ENCODE peak calls at places on chromosome 10, in seven cellular contexts. D, Y, V, R, I, T and G are unnamed samples.

GRCh38 chr10:113562693-113563092 is 9.8 kb downstream of the HABP2 start:
- DNase-seq in D (no peak), Y (no peak), V (no peak), R (no peak), I (no peak), T (no peak), G (no peak)

GRCh38 chr10:114024876-114025609 is 18.6 kb upstream of the ADRB1 start:
- DNase-seq in D (peak; percentile 64), Y (no peak), V (no peak), R (no peak), I (no peak), T (no peak), G (peak; percentile 47)

GRCh38 chr10:86017841-86018734 is 348.5 kb downstream of the GRID1 start:
- DNase-seq in D (no peak), Y (peak; percentile 43), V (peak; percentile 90), R (no peak), I (no peak), T (no peak), G (no peak)

GRCh38 chr10:52106895-52107294 is 207.2 kb upstream of the DKK1 start:
- DNase-seq in D (no peak), Y (no peak), V (no peak), R (no peak), I (no peak), T (no peak), G (no peak)

GRCh38 chr10:122236690-122237306 is 34.3 kb upstream of the BTBD16 start:
- DNase-seq in D (no peak), Y (no peak), V (no peak), R (no peak), I (no peak), T (no peak), G (no peak)

GRCh38 chr10:13449296-13449695 is 79.5 kb downstream of the BEND7 start:
- DNase-seq in D (no peak), Y (no peak), V (no peak), R (no peak), I (no peak), T (no peak), G (no peak)

GRCh38 chr10:22265839-22266537 is 48.2 kb upstream of the EBLN1 start:
- DNase-seq in D (no peak), Y (no peak), V (no peak), R (no peak), I (no peak), T (no peak), G (no peak)

GRCh38 chr10:34124522-34125035 is 690.5 kb downstream of the PARD3 start:
- DNase-seq in D (no peak), Y (no peak), V (no peak), R (no peak), I (no peak), T (peak; percentile 72), G (no peak)

GRCh38 chr10:43692051-43692825 is 43.6 kb upstream of the ZNF32 start:
- DNase-seq in D (no peak), Y (no peak), V (no peak), R (no peak), I (no peak), T (no peak), G (no peak)

GRCh38 chr10:69864321-69864720 is 62.6 kb downstream of the COL13A1 start:
- DNase-seq in D (no peak), Y (no peak), V (no peak), R (no peak), I (no peak), T (peak; percentile 57), G (no peak)

GRCh38 chr10:68871105-68871711 is 29.9 kb upstream of the DDX50 start:
- DNase-seq in D (no peak), Y (no peak), V (no peak), R (no peak), I (peak; percentile 56), T (no peak), G (no peak)

GRCh38 chr10:98267894-98268693 is at the start of gene LOXL4:
- DNase-seq in D (no peak), Y (no peak), V (peak; percentile 25), R (no peak), I (peak; percentile 23), T (no peak), G (no peak)

GRCh38 chr10:16458196-16458977 is 21.6 kb downstream of the PTER start:
- DNase-seq in D (no peak), Y (no peak), V (no peak), R (no peak), I (no peak), T (no peak), G (no peak)

GRCh38 chr10:34024708-34025425 is 690.4 kb upstream of the NRP1 start:
- DNase-seq in D (no peak), Y (no peak), V (no peak), R (no peak), I (no peak), T (no peak), G (no peak)

GRCh38 chr10:128420623-128421022 is 294.4 kb upstream of the MKI67 start:
- DNase-seq in D (no peak), Y (no peak), V (no peak), R (no peak), I (no peak), T (no peak), G (no peak)

GRCh38 chr10:25061711-25062455 is 45.5 kb downstream of the THNSL1 start:
- DNase-seq in D (no peak), Y (no peak), V (no peak), R (no peak), I (no peak), T (no peak), G (no peak)

GRCh38 chr10:110312206-110312605 is 7.5 kb upstream of the SMNDC1 start:
- DNase-seq in D (no peak), Y (no peak), V (no peak), R (no peak), I (no peak), T (no peak), G (no peak)

GRCh38 chr10:88110355-88110754 is 246.9 kb downstream of the PTEN start:
- DNase-seq in D (no peak), Y (no peak), V (no peak), R (no peak), I (no peak), T (peak; percentile 62), G (no peak)

GRCh38 chr10:90723416-90724068 is 134.3 kb downstream of the HTR7 start:
- DNase-seq in D (no peak), Y (no peak), V (no peak), R (no peak), I (no peak), T (no peak), G (no peak)

GRCh38 chr10:116596062-116596461 is 5.3 kb downstream of the PNLIPRP1 start:
- DNase-seq in D (no peak), Y (no peak), V (no peak), R (no peak), I (no peak), T (no peak), G (no peak)

GRCh38 chr10:89367529-89367928 is 10.3 kb upstream of the IFIT1B start:
- DNase-seq in D (peak; percentile 36), Y (no peak), V (no peak), R (no peak), I (no peak), T (no peak), G (peak; percentile 45)

GRCh38 chr10:77505431-77506334 is 131.9 kb downstream of the KCNMA1 start:
- DNase-seq in D (no peak), Y (no peak), V (no peak), R (no peak), I (no peak), T (peak; percentile 70), G (no peak)

GRCh38 chr10:114337510-114338462 is 66.5 kb downstream of the AFAP1L2 start:
- DNase-seq in D (no peak), Y (no peak), V (no peak), R (no peak), I (no peak), T (no peak), G (no peak)

GRCh38 chr10:38032881-38033280 is 22.4 kb downstream of the ZNF33A start:
- DNase-seq in D (no peak), Y (peak; percentile 29), V (no peak), R (no peak), I (no peak), T (no peak), G (no peak)

GRCh38 chr10:15605740-15606369 is 113.9 kb downstream of the ITGA8 start:
- DNase-seq in D (no peak), Y (no peak), V (no peak), R (no peak), I (no peak), T (no peak), G (no peak)

GRCh38 chr10:131148270-131148669 is 163.3 kb downstream of the TCERG1L start:
- DNase-seq in D (no peak), Y (no peak), V (no peak), R (no peak), I (no peak), T (no peak), G (no peak)

GRCh38 chr10:74766501-74766900 is 59.9 kb upstream of the KAT6B start:
- DNase-seq in D (no peak), Y (no peak), V (no peak), R (no peak), I (no peak), T (peak; percentile 52), G (no peak)

GRCh38 chr10:17003151-17003550 is 126.5 kb downstream of the CUBN start:
- DNase-seq in D (peak; percentile 93), Y (no peak), V (no peak), R (no peak), I (no peak), T (peak; percentile 24), G (no peak)

GRCh38 chr10:79153753-79154152 is 85.0 kb downstream of the ZMIZ1 start:
- DNase-seq in D (no peak), Y (peak; percentile 87), V (peak; percentile 35), R (peak; percentile 56), I (no peak), T (no peak), G (no peak)

GRCh38 chr10:89207181-89207800 is at the start of gene CH25H:
- DNase-seq in D (peak; percentile 59), Y (peak; percentile 89), V (peak; percentile 34), R (peak; percentile 72), I (no peak), T (peak; percentile 61), G (no peak)

GRCh38 chr10:104254493-104255243 is at the start of gene GSTO1:
- DNase-seq in D (peak; percentile 62), Y (peak; percentile 89), V (peak; percentile 69), R (peak; percentile 65), I (no peak), T (peak; percentile 76), G (peak; percentile 63)

GRCh38 chr10:128084364-128084763 is 41.9 kb downstream of the MKI67 start:
- DNase-seq in D (no peak), Y (no peak), V (no peak), R (no peak), I (no peak), T (no peak), G (no peak)

GRCh38 chr10:60032723-60033122 is 126.4 kb upstream of the CCDC6 start:
- DNase-seq in D (no peak), Y (peak; percentile 28), V (peak; percentile 45), R (no peak), I (peak; percentile 10), T (peak; percentile 18), G (peak; percentile 17)

GRCh38 chr10:114100848-114101741 is 57.4 kb downstream of the ADRB1 start:
- DNase-seq in D (no peak), Y (peak; percentile 61), V (no peak), R (no peak), I (peak; percentile 18), T (no peak), G (no peak)

GRCh38 chr10:97466755-97467154 is 20.8 kb downstream of the ZDHHC16 start:
- DNase-seq in D (no peak), Y (no peak), V (no peak), R (no peak), I (no peak), T (peak; percentile 56), G (no peak)

GRCh38 chr10:6912424-6912823 is 332.3 kb upstream of the PRKCQ start:
- DNase-seq in D (no peak), Y (no peak), V (no peak), R (no peak), I (no peak), T (no peak), G (no peak)